ENCODE peak calls at places on chromosome 17, in eight cellular contexts. One of them, this sample, is unnamed.

GRCh38 chr17:81081619-81082176 is 46.7 kb downstream of the BAIAP2 start:
- DNase-seq in mammary epithelial cell: no peak
- DNase-seq in ACHN: no peak
- DNase-seq in left cardiac atrium: no peak
- DNase-seq in activated T-cell treated with anti-CD3 and anti-CD28 coated beads, Interleukin-2, amount 50 U/mL, for 72 hours: no peak
- DNase-seq in M059J: no peak
- DNase-seq in activated T-helper 1 cell treated with anti-CD3 and anti-CD28 coated beads, Interleukin-2, amount 50 U/mL, for 16 hours: no peak
- DNase-seq in T-helper 1 cell: no peak
- DNase-seq in this sample: no peak

GRCh38 chr17:39647242-39647641 is 10.3 kb downstream of the STARD3 start:
- DNase-seq in mammary epithelial cell: no peak
- DNase-seq in ACHN: no peak
- DNase-seq in left cardiac atrium: no peak
- DNase-seq in activated T-cell treated with anti-CD3 and anti-CD28 coated beads, Interleukin-2, amount 50 U/mL, for 72 hours: no peak
- DNase-seq in M059J: no peak
- DNase-seq in activated T-helper 1 cell treated with anti-CD3 and anti-CD28 coated beads, Interleukin-2, amount 50 U/mL, for 16 hours: no peak
- DNase-seq in T-helper 1 cell: no peak
- DNase-seq in this sample: no peak

GRCh38 chr17:67637901-67638641 is 79.7 kb upstream of the NOL11 start:
- DNase-seq in mammary epithelial cell: peak
- DNase-seq in ACHN: no peak
- DNase-seq in left cardiac atrium: no peak
- DNase-seq in activated T-cell treated with anti-CD3 and anti-CD28 coated beads, Interleukin-2, amount 50 U/mL, for 72 hours: no peak
- DNase-seq in M059J: no peak
- DNase-seq in activated T-helper 1 cell treated with anti-CD3 and anti-CD28 coated beads, Interleukin-2, amount 50 U/mL, for 16 hours: no peak
- DNase-seq in T-helper 1 cell: no peak
- DNase-seq in this sample: no peak

GRCh38 chr17:44889003-44889402 is 10.2 kb downstream of the EFTUD2 start:
- DNase-seq in mammary epithelial cell: no peak
- DNase-seq in ACHN: no peak
- DNase-seq in left cardiac atrium: no peak
- DNase-seq in activated T-cell treated with anti-CD3 and anti-CD28 coated beads, Interleukin-2, amount 50 U/mL, for 72 hours: no peak
- DNase-seq in M059J: no peak
- DNase-seq in activated T-helper 1 cell treated with anti-CD3 and anti-CD28 coated beads, Interleukin-2, amount 50 U/mL, for 16 hours: no peak
- DNase-seq in T-helper 1 cell: no peak
- DNase-seq in this sample: no peak

GRCh38 chr17:63634163-63634562 is 11.9 kb downstream of the MAP3K3 start:
- DNase-seq in mammary epithelial cell: no peak
- DNase-seq in ACHN: no peak
- DNase-seq in left cardiac atrium: no peak
- DNase-seq in activated T-cell treated with anti-CD3 and anti-CD28 coated beads, Interleukin-2, amount 50 U/mL, for 72 hours: no peak
- DNase-seq in M059J: no peak
- DNase-seq in activated T-helper 1 cell treated with anti-CD3 and anti-CD28 coated beads, Interleukin-2, amount 50 U/mL, for 16 hours: no peak
- DNase-seq in T-helper 1 cell: no peak
- DNase-seq in this sample: no peak

GRCh38 chr17:17985555-17985954 is 12.9 kb downstream of the DRC3 start:
- DNase-seq in mammary epithelial cell: no peak
- DNase-seq in ACHN: peak
- DNase-seq in left cardiac atrium: no peak
- DNase-seq in activated T-cell treated with anti-CD3 and anti-CD28 coated beads, Interleukin-2, amount 50 U/mL, for 72 hours: peak
- DNase-seq in M059J: peak
- DNase-seq in activated T-helper 1 cell treated with anti-CD3 and anti-CD28 coated beads, Interleukin-2, amount 50 U/mL, for 16 hours: no peak
- DNase-seq in T-helper 1 cell: no peak
- DNase-seq in this sample: no peak

GRCh38 chr17:63444457-63444856 is 1.6 kb downstream of the CYB561 start:
- DNase-seq in mammary epithelial cell: no peak
- DNase-seq in ACHN: no peak
- DNase-seq in left cardiac atrium: no peak
- DNase-seq in activated T-cell treated with anti-CD3 and anti-CD28 coated beads, Interleukin-2, amount 50 U/mL, for 72 hours: no peak
- DNase-seq in M059J: no peak
- DNase-seq in activated T-helper 1 cell treated with anti-CD3 and anti-CD28 coated beads, Interleukin-2, amount 50 U/mL, for 16 hours: no peak
- DNase-seq in T-helper 1 cell: no peak
- DNase-seq in this sample: no peak

GRCh38 chr17:12977008-12977751 is 40.6 kb downstream of the ELAC2 start:
- DNase-seq in mammary epithelial cell: no peak
- DNase-seq in ACHN: no peak
- DNase-seq in left cardiac atrium: no peak
- DNase-seq in activated T-cell treated with anti-CD3 and anti-CD28 coated beads, Interleukin-2, amount 50 U/mL, for 72 hours: no peak
- DNase-seq in M059J: no peak
- DNase-seq in activated T-helper 1 cell treated with anti-CD3 and anti-CD28 coated beads, Interleukin-2, amount 50 U/mL, for 16 hours: no peak
- DNase-seq in T-helper 1 cell: no peak
- DNase-seq in this sample: no peak

GRCh38 chr17:507441-507840 is 154.8 kb upstream of the RPH3AL start:
- DNase-seq in mammary epithelial cell: no peak
- DNase-seq in ACHN: no peak
- DNase-seq in left cardiac atrium: no peak
- DNase-seq in activated T-cell treated with anti-CD3 and anti-CD28 coated beads, Interleukin-2, amount 50 U/mL, for 72 hours: no peak
- DNase-seq in M059J: peak
- DNase-seq in activated T-helper 1 cell treated with anti-CD3 and anti-CD28 coated beads, Interleukin-2, amount 50 U/mL, for 16 hours: no peak
- DNase-seq in T-helper 1 cell: no peak
- DNase-seq in this sample: no peak

GRCh38 chr17:56119191-56119590 is 34.1 kb upstream of the ANKFN1 start:
- DNase-seq in mammary epithelial cell: no peak
- DNase-seq in ACHN: no peak
- DNase-seq in left cardiac atrium: no peak
- DNase-seq in activated T-cell treated with anti-CD3 and anti-CD28 coated beads, Interleukin-2, amount 50 U/mL, for 72 hours: no peak
- DNase-seq in M059J: no peak
- DNase-seq in activated T-helper 1 cell treated with anti-CD3 and anti-CD28 coated beads, Interleukin-2, amount 50 U/mL, for 16 hours: no peak
- DNase-seq in T-helper 1 cell: no peak
- DNase-seq in this sample: no peak

GRCh38 chr17:37744961-37745800 is at the start of gene HNF1B:
- DNase-seq in mammary epithelial cell: no peak
- DNase-seq in ACHN: peak
- DNase-seq in left cardiac atrium: no peak
- DNase-seq in activated T-cell treated with anti-CD3 and anti-CD28 coated beads, Interleukin-2, amount 50 U/mL, for 72 hours: peak
- DNase-seq in M059J: no peak
- DNase-seq in activated T-helper 1 cell treated with anti-CD3 and anti-CD28 coated beads, Interleukin-2, amount 50 U/mL, for 16 hours: no peak
- DNase-seq in T-helper 1 cell: no peak
- DNase-seq in this sample: no peak

GRCh38 chr17:10171581-10171981 is 26.8 kb downstream of the GAS7 start:
- DNase-seq in mammary epithelial cell: no peak
- DNase-seq in ACHN: no peak
- DNase-seq in left cardiac atrium: no peak
- DNase-seq in activated T-cell treated with anti-CD3 and anti-CD28 coated beads, Interleukin-2, amount 50 U/mL, for 72 hours: peak
- DNase-seq in M059J: no peak
- DNase-seq in activated T-helper 1 cell treated with anti-CD3 and anti-CD28 coated beads, Interleukin-2, amount 50 U/mL, for 16 hours: no peak
- DNase-seq in T-helper 1 cell: no peak
- DNase-seq in this sample: no peak

GRCh38 chr17:63718981-63719380 is 19.1 kb upstream of the LIMD2 start:
- DNase-seq in mammary epithelial cell: no peak
- DNase-seq in ACHN: no peak
- DNase-seq in left cardiac atrium: no peak
- DNase-seq in activated T-cell treated with anti-CD3 and anti-CD28 coated beads, Interleukin-2, amount 50 U/mL, for 72 hours: no peak
- DNase-seq in M059J: no peak
- DNase-seq in activated T-helper 1 cell treated with anti-CD3 and anti-CD28 coated beads, Interleukin-2, amount 50 U/mL, for 16 hours: no peak
- DNase-seq in T-helper 1 cell: no peak
- DNase-seq in this sample: no peak

GRCh38 chr17:40791808-40792436 is 7.8 kb downstream of the KRT28 start:
- DNase-seq in mammary epithelial cell: peak
- DNase-seq in ACHN: peak
- DNase-seq in left cardiac atrium: no peak
- DNase-seq in activated T-cell treated with anti-CD3 and anti-CD28 coated beads, Interleukin-2, amount 50 U/mL, for 72 hours: no peak
- DNase-seq in M059J: peak
- DNase-seq in activated T-helper 1 cell treated with anti-CD3 and anti-CD28 coated beads, Interleukin-2, amount 50 U/mL, for 16 hours: no peak
- DNase-seq in T-helper 1 cell: no peak
- DNase-seq in this sample: no peak

GRCh38 chr17:47621293-47622178 is 28.2 kb upstream of the KPNB1 start:
- DNase-seq in mammary epithelial cell: peak
- DNase-seq in ACHN: peak
- DNase-seq in left cardiac atrium: peak
- DNase-seq in activated T-cell treated with anti-CD3 and anti-CD28 coated beads, Interleukin-2, amount 50 U/mL, for 72 hours: no peak
- DNase-seq in M059J: peak
- DNase-seq in activated T-helper 1 cell treated with anti-CD3 and anti-CD28 coated beads, Interleukin-2, amount 50 U/mL, for 16 hours: no peak
- DNase-seq in T-helper 1 cell: no peak
- DNase-seq in this sample: no peak

GRCh38 chr17:1724351-1724868 is at the start of gene WDR81:
- DNase-seq in mammary epithelial cell: peak
- DNase-seq in ACHN: peak
- DNase-seq in left cardiac atrium: peak
- DNase-seq in activated T-cell treated with anti-CD3 and anti-CD28 coated beads, Interleukin-2, amount 50 U/mL, for 72 hours: peak
- DNase-seq in M059J: peak
- DNase-seq in activated T-helper 1 cell treated with anti-CD3 and anti-CD28 coated beads, Interleukin-2, amount 50 U/mL, for 16 hours: peak
- DNase-seq in T-helper 1 cell: peak
- DNase-seq in this sample: peak

GRCh38 chr17:52986056-52986662 is 827.6 kb upstream of the CA10 start:
- DNase-seq in mammary epithelial cell: no peak
- DNase-seq in ACHN: no peak
- DNase-seq in left cardiac atrium: no peak
- DNase-seq in activated T-cell treated with anti-CD3 and anti-CD28 coated beads, Interleukin-2, amount 50 U/mL, for 72 hours: no peak
- DNase-seq in M059J: no peak
- DNase-seq in activated T-helper 1 cell treated with anti-CD3 and anti-CD28 coated beads, Interleukin-2, amount 50 U/mL, for 16 hours: no peak
- DNase-seq in T-helper 1 cell: no peak
- DNase-seq in this sample: no peak

GRCh38 chr17:73749337-73749807 is 105.1 kb upstream of the SDK2 start:
- DNase-seq in mammary epithelial cell: peak
- DNase-seq in ACHN: no peak
- DNase-seq in left cardiac atrium: no peak
- DNase-seq in activated T-cell treated with anti-CD3 and anti-CD28 coated beads, Interleukin-2, amount 50 U/mL, for 72 hours: no peak
- DNase-seq in M059J: peak
- DNase-seq in activated T-helper 1 cell treated with anti-CD3 and anti-CD28 coated beads, Interleukin-2, amount 50 U/mL, for 16 hours: no peak
- DNase-seq in T-helper 1 cell: no peak
- DNase-seq in this sample: no peak

GRCh38 chr17:62565817-62566216 is 61.7 kb upstream of the MRC2 start:
- DNase-seq in mammary epithelial cell: peak
- DNase-seq in ACHN: no peak
- DNase-seq in left cardiac atrium: no peak
- DNase-seq in activated T-cell treated with anti-CD3 and anti-CD28 coated beads, Interleukin-2, amount 50 U/mL, for 72 hours: no peak
- DNase-seq in M059J: peak
- DNase-seq in activated T-helper 1 cell treated with anti-CD3 and anti-CD28 coated beads, Interleukin-2, amount 50 U/mL, for 16 hours: no peak
- DNase-seq in T-helper 1 cell: no peak
- DNase-seq in this sample: no peak

GRCh38 chr17:31456814-31457213 is 65.3 kb downstream of the RAB11FIP4 start:
- DNase-seq in mammary epithelial cell: no peak
- DNase-seq in ACHN: no peak
- DNase-seq in left cardiac atrium: no peak
- DNase-seq in activated T-cell treated with anti-CD3 and anti-CD28 coated beads, Interleukin-2, amount 50 U/mL, for 72 hours: no peak
- DNase-seq in M059J: no peak
- DNase-seq in activated T-helper 1 cell treated with anti-CD3 and anti-CD28 coated beads, Interleukin-2, amount 50 U/mL, for 16 hours: no peak
- DNase-seq in T-helper 1 cell: no peak
- DNase-seq in this sample: no peak

This sample was measured in CD8-positive, alpha-beta memory T cell.